ENCODE peak calls at places on chromosomes 7 and 10, in five cellular contexts. U is AG10803, T is H9, F is hepatocyte, I is tibial artery. Y is an unnamed sample.

GRCh38 chr10:110212119-110213006 is 5.0 kb downstream of the MXI1 start:
- DNase-seq in U (no peak), T (no peak), F (peak; percentile 22), I (peak; percentile 42), Y (no peak)

GRCh38 chr7:91019686-91020385 is 244.4 kb upstream of the FZD1 start:
- DNase-seq in U (no peak), T (no peak), F (no peak), I (no peak), Y (no peak)

GRCh38 chr10:8473205-8473604 is 418.7 kb downstream of the GATA3 start:
- DNase-seq in U (no peak), T (no peak), F (no peak), I (no peak), Y (no peak)

GRCh38 chr10:100311307-100311706 is 18.7 kb downstream of the PKD2L1 start:
- DNase-seq in U (no peak), T (no peak), F (no peak), I (no peak), Y (no peak)

GRCh38 chr10:125159932-125160855 is at the start of gene CTBP2:
- DNase-seq in U (peak; percentile 44), T (peak; percentile 64), F (peak; percentile 84), I (peak; percentile 70), Y (peak; percentile 79)

GRCh38 chr10:54993148-54993547 is 192.1 kb upstream of the PCDH15 start:
- DNase-seq in U (no peak), T (no peak), F (no peak), I (no peak), Y (no peak)

GRCh38 chr10:101939273-101939635 is 95.7 kb upstream of the KCNIP2 start:
- DNase-seq in U (peak; percentile 90), T (no peak), F (peak; percentile 27), I (no peak), Y (no peak)

GRCh38 chr10:48768451-48768766 is 83.7 kb downstream of the WDFY4 start:
- DNase-seq in U (no peak), T (no peak), F (no peak), I (no peak), Y (no peak)

GRCh38 chr10:31100176-31100575 is 68.5 kb upstream of the ZNF438 start:
- DNase-seq in U (no peak), T (no peak), F (no peak), I (no peak), Y (no peak)

GRCh38 chr7:120695848-120696247 is 162.1 kb downstream of the TSPAN12 start:
- DNase-seq in U (no peak), T (no peak), F (no peak), I (no peak), Y (no peak)

GRCh38 chr10:90872648-90873020 is 860 bp downstream of the RPP30 start:
- DNase-seq in U (no peak), T (no peak), F (no peak), I (no peak), Y (no peak)

GRCh38 chr10:6407034-6407721 is 172.9 kb downstream of the PRKCQ start:
- DNase-seq in U (no peak), T (peak; percentile 16), F (no peak), I (no peak), Y (no peak)

GRCh38 chr10:133151528-133151927 is 8.5 kb upstream of the KNDC1 start:
- DNase-seq in U (no peak), T (peak; percentile 86), F (no peak), I (peak; percentile 5), Y (no peak)

GRCh38 chr7:109890622-109891021 is 1200.3 kb upstream of the LRRN3 start:
- DNase-seq in U (no peak), T (no peak), F (no peak), I (no peak), Y (no peak)

DNA sequence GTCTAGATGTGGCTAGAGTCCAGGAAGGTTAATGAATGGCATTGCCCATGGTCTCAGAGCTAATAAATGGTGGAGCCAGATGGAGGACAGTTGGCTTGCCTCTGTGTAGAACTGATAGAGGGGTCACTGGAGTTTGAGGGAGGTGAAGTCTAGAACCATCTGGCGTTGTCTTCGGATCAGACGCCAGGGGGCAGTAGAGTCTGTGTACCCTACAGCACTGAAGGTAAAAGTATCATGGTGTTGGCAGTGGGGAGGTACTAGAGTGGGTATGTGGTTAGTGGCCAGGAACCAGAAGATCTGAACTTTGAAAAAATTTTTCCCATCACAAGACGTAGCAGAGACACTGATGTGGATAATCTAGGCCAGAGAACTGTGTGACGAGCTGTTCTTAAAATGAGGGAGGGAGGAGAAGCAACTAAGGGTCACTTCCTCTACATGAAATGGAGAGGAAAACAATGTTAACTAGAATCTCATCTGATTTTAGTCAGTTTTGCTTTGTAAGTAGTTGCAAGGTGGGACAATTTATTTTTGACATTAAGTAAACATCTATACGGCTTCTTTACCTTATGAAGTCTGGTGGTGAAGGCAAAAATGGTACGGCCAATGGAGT is 227.9 kb upstream of the PRSS58 start:
- DNase-seq in U (no peak), T (peak; percentile 49), F (no peak), I (no peak), Y (no peak)
- TF ChIP-seq CTCF in U (peak; percentile 63), T (peak; percentile 81), F (peak; percentile 34), I (no peak), Y (peak; percentile 65)

GRCh38 chr10:78876449-78876848 is 192.3 kb upstream of the ZMIZ1 start:
- DNase-seq in U (no peak), T (no peak), F (no peak), I (no peak), Y (no peak)

GRCh38 chr10:78875932-78876331 is 192.8 kb upstream of the ZMIZ1 start:
- DNase-seq in U (no peak), T (no peak), F (no peak), I (no peak), Y (peak; percentile 37)

GRCh38 chr10:78875331-78875877 is 193.4 kb upstream of the ZMIZ1 start:
- DNase-seq in U (no peak), T (no peak), F (no peak), I (no peak), Y (peak; percentile 13)

DNA sequence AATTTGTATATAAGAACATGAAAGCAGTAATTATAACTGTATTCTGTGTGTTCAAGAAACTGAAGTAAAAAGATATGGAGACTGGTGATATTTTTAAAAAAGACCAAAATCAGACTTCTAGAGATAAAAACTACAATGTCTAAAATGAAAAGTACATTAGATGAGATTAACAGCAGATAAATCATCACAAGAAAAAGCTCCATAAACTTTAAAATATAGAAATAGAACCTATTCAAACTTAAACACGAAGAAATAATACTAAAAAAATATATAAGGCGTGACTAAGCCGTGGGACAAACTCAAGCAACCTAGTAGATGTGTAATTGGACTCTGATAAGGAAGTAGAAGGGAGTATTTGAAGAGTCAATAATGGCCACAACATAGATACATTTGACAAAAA is 189.1 kb upstream of the ZMIZ1 start:
- DNase-seq in U (no peak), T (no peak), F (no peak), I (no peak), Y (no peak)
- TF ChIP-seq CTCF in U (no peak), T (no peak), F (no peak), I (no peak), Y (no peak)

DNA sequence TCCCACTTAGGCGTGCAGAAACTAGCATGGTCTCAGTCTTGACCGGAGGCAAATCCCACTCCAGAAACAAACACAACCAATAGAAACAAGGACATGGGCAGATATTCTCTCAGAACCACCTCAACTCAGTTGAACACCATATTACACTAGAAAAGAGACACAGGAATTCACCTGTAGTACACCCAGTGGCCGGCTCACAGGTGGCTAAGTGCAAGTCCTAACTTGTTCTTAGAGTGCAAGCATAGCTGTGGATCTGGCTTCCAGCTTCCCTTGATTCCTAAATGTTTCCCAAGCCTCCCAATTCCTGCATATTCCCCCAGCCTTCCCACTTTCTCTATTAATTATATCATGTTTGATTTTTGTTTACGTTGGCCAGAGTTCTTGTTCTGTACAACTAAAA is 164.4 kb downstream of the TPK1 start:
- DNase-seq in U (no peak), T (peak; percentile 37), F (no peak), I (no peak), Y (no peak)
- TF ChIP-seq CTCF in U (no peak), T (no peak), F (no peak), I (no peak), Y (no peak)

GRCh38 chr10:76632158-76633051 is 1005.2 kb downstream of the KCNMA1 start:
- DNase-seq in U (no peak), T (peak; percentile 68), F (no peak), I (no peak), Y (no peak)
- TF ChIP-seq CTCF in U (peak; percentile 33), T (peak; percentile 66), F (peak; percentile 27), I (no peak), Y (peak; percentile 36)

DNA sequence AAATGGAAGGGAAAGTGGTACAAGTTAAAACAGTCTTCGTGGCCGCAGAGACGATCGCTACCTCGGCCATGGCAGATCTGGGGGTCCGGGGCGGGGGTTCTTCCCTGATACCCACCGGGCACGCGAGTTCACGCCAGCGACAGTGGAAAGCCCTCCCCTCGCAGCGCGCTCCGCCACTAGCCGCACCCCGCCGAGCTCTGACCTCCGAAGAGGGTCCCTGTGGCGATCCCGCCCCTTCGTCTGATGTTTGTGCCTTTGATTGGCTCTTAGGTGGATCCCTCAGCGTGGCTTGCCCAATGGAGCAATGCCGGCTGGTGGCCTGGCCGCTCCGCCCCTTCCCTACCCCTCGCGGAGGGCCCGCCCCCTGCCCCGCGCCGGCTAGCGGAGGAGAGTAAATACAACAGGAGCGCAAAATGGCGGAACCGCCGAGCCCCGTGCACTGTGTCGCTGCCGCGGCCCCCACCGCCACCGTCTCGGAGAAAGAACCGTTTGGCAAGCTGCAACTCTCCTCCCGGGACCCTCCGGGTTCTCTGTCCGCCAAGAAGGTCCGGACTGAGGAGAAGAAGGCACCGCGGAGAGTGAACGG is at the start of gene RSBN1L:
- DNase-seq in U (peak; percentile 96), T (peak; percentile 98), F (peak; percentile 99), I (peak; percentile 99), Y (peak; percentile 98)
- TF ChIP-seq CTCF in U (peak; percentile 35), T (peak; percentile 37), F (peak; percentile 17), I (peak; percentile 33), Y (peak; percentile 61)